ENCODE peak calls at places on chromosomes 12 and 14, in four cellular contexts. K, U, A and M are unnamed samples.

GRCh38 chr12:6605425-6606330 is 1.5 kb downstream of the CHD4 start:
- DNase-seq in U (no peak), A (no peak), K (no peak), M (peak)

GRCh38 chr12:29816869-29817730 is 33.4 kb upstream of the TMTC1 start:
- DNase-seq in A (no peak), K (no peak), U (no peak), M (no peak)

GRCh38 chr14:69643430-69644200 is 32.2 kb downstream of the SUSD6 start:
- DNase-seq in A (peak), U (no peak), K (no peak), M (no peak)

GRCh38 chr12:53737951-53738833 is 10.9 kb upstream of the CALCOCO1 start:
- DNase-seq in A (no peak), U (peak), K (no peak), M (peak)

GRCh38 chr12:110245278-110245868 is 35.7 kb upstream of the ATP2A2 start:
- DNase-seq in U (no peak), K (no peak), A (peak), M (peak)

GRCh38 chr12:12003609-12004008 is 67.1 kb upstream of the BCL2L14 start:
- DNase-seq in A (no peak), U (no peak), K (no peak), M (peak)

GRCh38 chr12:47755655-47756562 is 2.8 kb downstream of the RAPGEF3 start:
- DNase-seq in K (peak), A (no peak), U (no peak), M (no peak)

GRCh38 chr12:50212071-50212467 is 44.9 kb upstream of the CERS5 start:
- DNase-seq in K (no peak), U (no peak), A (no peak), M (no peak)

GRCh38 chr12:108337235-108338223 is 1.6 kb downstream of the CMKLR1 start:
- DNase-seq in K (no peak), A (peak), U (peak), M (peak)

GRCh38 chr12:109949089-109949488 is 47.1 kb downstream of the GIT2 start:
- DNase-seq in U (no peak), A (peak), K (no peak), M (no peak)

GRCh38 chr14:64542839-64543207 is 2.3 kb downstream of the HSPA2 start:
- DNase-seq in K (no peak), U (no peak), A (no peak), M (no peak)

GRCh38 chr14:90617942-90618341 is 198.3 kb downstream of the TTC7B start:
- DNase-seq in K (no peak), A (no peak), U (no peak), M (no peak)

GRCh38 chr12:41250748-41251147 is 62.6 kb downstream of the PDZRN4 start:
- DNase-seq in A (no peak), U (no peak), K (no peak), M (no peak)

GRCh38 chr14:77376380-77376770 is 519 bp downstream of the TMED8 start:
- DNase-seq in A (no peak), K (no peak), U (peak), M (peak)

GRCh38 chr14:35480119-35480769 is 53.7 kb upstream of the INSM2 start:
- DNase-seq in U (no peak), A (no peak), K (peak), M (no peak)

GRCh38 chr12:39505025-39505424 is 62.1 kb upstream of the KIF21A start:
- DNase-seq in A (no peak), U (no peak), K (no peak), M (no peak)

GRCh38 chr12:14548609-14549008 is 19.1 kb downstream of the PLBD1 start:
- DNase-seq in K (no peak), A (no peak), U (no peak), M (no peak)

GRCh38 chr12:132703611-132704010 is 7.0 kb upstream of the PGAM5 start:
- DNase-seq in U (no peak), A (no peak), K (no peak), M (no peak)

GRCh38 chr12:8078400-8078799 is 3.7 kb upstream of the NECAP1 start:
- DNase-seq in K (no peak), A (no peak), U (no peak), M (peak)

GRCh38 chr14:88477513-88478250 is 77.1 kb downstream of the PTPN21 start:
- DNase-seq in U (no peak), A (no peak), K (no peak), M (no peak)

GRCh38 chr14:51547260-51547659 is 104.5 kb upstream of the FRMD6 start:
- DNase-seq in K (no peak), U (no peak), A (no peak), M (peak)

GRCh38 chr12:60394680-60395079 is 798.9 kb downstream of the SLC16A7 start:
- DNase-seq in K (no peak), A (no peak), U (no peak), M (no peak)

GRCh38 chr12:60387356-60387755 is 791.5 kb downstream of the SLC16A7 start:
- DNase-seq in A (no peak), U (no peak), K (no peak), M (no peak)

GRCh38 chr12:60393093-60393492 is 797.3 kb downstream of the SLC16A7 start:
- DNase-seq in U (no peak), A (no peak), K (no peak), M (no peak)

DNA sequence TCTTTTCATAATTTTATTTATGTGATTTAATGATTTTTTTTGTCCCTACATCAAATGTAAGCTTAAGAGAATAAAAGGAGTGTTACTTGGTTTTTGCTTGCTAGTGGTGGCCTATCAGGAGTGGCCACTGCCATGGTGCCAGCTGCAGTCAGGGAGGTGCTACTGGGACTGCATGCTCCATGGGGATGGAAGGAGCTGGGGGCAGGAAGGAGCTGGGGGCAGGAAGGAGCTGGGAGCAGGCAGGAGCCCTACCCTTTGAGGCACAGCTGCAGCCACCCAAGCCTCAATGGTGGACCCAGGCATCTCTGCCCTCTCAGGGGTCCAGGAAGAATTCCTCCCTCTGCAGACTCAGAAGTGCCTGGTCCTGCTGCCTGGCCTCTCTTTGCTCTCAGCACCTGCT is 796.0 kb downstream of the SLC16A7 start:
- DNase-seq in A (no peak), K (no peak), U (no peak), M (no peak)
- TF ChIP-seq MAX in A (no peak), K (no peak), U (no peak), M (no peak)

DNA sequence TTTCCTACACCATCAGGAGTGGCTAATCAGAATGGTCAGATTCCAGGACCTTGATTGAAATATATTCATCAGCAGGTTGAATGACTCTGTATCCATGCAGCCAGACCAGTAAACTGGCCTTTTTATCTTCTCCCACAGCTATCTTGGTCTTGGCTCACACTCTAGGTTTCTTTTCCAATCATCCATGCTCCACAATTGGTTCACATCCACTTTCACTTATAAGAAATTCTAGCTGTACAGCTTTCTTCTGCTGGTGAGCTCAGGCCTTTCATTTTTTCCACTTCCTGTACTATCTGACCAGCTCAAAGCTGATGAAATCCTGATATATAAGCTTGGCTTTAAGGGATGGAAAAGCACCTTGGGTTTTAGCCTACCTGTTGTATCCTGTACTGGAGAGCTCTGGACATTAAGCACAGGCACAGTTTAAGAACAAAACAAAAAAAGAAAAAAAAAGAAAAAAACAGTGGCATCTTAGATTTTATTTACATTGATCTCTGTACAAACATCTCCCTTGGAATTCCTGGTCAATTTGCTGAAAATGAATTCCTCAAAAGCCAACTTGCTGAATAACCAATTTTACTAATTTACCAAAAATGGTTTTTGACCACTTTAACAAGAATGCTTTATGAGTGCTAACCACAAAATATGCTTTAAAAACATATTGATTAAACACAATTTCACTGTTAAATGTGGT is 91.6 kb upstream of the PAWR start:
- DNase-seq in K (no peak), A (no peak), U (no peak), M (no peak)
- TF ChIP-seq MXI1 in K (no peak), A (no peak), U (no peak), M (no peak)

GRCh38 chr14:29663281-29663801 is 264.3 kb downstream of the PRKD1 start:
- DNase-seq in A (no peak), U (no peak), K (no peak), M (no peak)
- TF ChIP-seq EP300 in A (no peak), U (no peak), K (no peak), M (no peak)

GRCh38 chr12:107318804-107319535 is 225.6 kb upstream of the CRY1 start:
- DNase-seq in A (no peak), U (peak), K (no peak), M (peak)

GRCh38 chr12:107322063-107322462 is 228.7 kb upstream of the CRY1 start:
- DNase-seq in A (no peak), K (no peak), U (no peak), M (no peak)

GRCh38 chr12:107320031-107320928 is 226.9 kb upstream of the CRY1 start:
- DNase-seq in U (no peak), K (no peak), A (peak), M (peak)

GRCh38 chr12:107319536-107320030 is 226.2 kb upstream of the CRY1 start:
- DNase-seq in U (no peak), K (no peak), A (no peak), M (peak)

GRCh38 chr12:107320929-107321618 is 227.7 kb upstream of the CRY1 start:
- DNase-seq in A (no peak), K (no peak), U (no peak), M (peak)
- TF ChIP-seq MAX in A (no peak), K (no peak), U (no peak), M (no peak)

GRCh38 chr14:23578560-23579310 is at the start of gene JPH4:
- DNase-seq in U (peak), K (no peak), A (no peak), M (peak)
- TF ChIP-seq MXI1 in U (no peak), K (no peak), A (no peak), M (peak)

GRCh38 chr12:25877446-25877845 is 81.0 kb upstream of the RASSF8 start:
- DNase-seq in U (no peak), K (no peak), A (no peak), M (no peak)

GRCh38 chr12:25876383-25877045 is 82.0 kb upstream of the RASSF8 start:
- DNase-seq in A (no peak), U (no peak), K (no peak), M (no peak)

GRCh38 chr12:25872137-25872536 is 86.3 kb upstream of the RASSF8 start:
- DNase-seq in A (no peak), U (no peak), K (no peak), M (no peak)

DNA sequence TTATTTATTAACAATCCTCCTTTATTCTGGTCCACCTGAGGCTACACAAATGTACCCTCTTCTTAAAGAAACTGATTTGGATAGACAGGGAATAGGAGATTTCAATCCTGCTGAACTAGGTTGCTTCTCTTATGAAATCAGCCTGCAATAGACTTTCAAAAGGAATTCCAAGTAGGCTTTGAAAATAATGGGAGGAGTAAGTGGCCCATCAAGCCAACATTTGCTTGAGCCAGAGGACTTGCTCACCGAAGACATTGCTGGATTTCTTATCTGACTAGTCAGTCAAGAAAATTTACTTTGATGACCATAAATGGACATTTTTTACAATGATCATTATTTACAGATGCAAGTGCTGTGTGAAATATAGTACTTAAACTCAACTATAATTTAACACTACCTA is 82.8 kb upstream of the RASSF8 start:
- DNase-seq in U (no peak), A (no peak), K (no peak), M (no peak)
- TF ChIP-seq EP300 in U (no peak), A (no peak), K (no peak), M (no peak)

DNA sequence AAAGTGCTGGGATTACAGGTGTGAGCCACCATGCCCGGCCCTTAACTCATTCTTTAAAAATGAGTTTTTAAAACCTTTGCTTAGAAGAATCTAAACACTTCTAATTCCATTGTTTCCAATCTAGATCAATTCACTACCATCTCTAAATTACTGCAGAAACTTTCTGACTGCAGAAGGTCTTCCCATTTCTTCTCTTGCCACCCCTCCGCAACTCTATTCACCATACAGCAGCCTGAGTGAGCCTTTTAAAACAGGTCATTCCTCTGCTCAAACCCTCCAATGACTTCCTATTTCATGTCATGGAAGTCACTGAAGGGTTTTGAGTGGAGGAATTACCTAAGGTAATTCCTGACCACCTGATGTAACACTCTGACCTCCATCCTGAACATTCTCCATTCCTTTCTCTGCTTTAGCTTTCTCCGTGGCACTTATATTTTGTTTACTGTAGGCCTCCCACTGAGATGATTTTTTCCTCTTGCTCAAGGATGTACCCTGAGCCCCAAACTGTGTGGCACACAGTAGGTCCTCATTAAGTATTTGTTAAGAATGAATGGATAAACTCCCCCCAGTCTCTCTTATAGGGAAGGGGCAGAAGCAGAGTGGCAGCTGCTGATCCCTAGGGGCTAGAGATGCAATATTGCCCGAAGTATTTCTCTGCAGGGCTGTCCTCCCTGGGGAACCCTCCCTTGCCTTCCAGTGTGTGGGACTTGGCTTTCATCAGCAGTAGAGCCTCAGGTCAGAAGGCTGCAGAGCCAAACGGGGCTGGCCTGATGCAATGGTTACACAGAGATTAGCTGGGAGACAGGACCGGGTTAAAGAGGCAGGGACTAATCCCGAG is 1.2 kb downstream of the DDIT3 start:
- DNase-seq in K (no peak), U (no peak), A (peak), M (no peak)
- TF ChIP-seq MAX in K (no peak), U (no peak), A (no peak), M (no peak)

GRCh38 chr14:104810316-104810715 is 9.4 kb downstream of the ZBTB42 start:
- DNase-seq in K (no peak), A (no peak), U (no peak), M (no peak)
- TF ChIP-seq MXI1 in K (no peak), A (no peak), U (no peak), M (no peak)